ENCODE peak calls at places on chromosomes 16 and 17, in six cellular contexts. I is cardiac fibroblast, D is MM.1S, P is fibroblast of the aortic adventitia, X is dorsolateral prefrontal cortex, K is heart right ventricle. H is an unnamed sample.

GRCh38 chr17:75250009-75250471 is 11.4 kb downstream of the GGA3 start:
- DNase-seq in X (no peak), D (peak; percentile 82), I (peak; percentile 69), P (peak; percentile 85), K (no peak), H (peak; percentile 78)

GRCh38 chr16:65975049-65975708 is 391.3 kb upstream of the CDH5 start:
- DNase-seq in I (peak; percentile 55), K (no peak), D (no peak), X (no peak), P (peak; percentile 73), H (no peak)

GRCh38 chr16:89246903-89247733 is 29.6 kb downstream of the ZNF778 start:
- DNase-seq in I (peak; percentile 89), K (peak; percentile 94), P (peak; percentile 83), D (no peak), X (peak; percentile 84), H (peak; percentile 81)

GRCh38 chr16:50571786-50572185 is 23.6 kb downstream of the NKD1 start:
- DNase-seq in P (no peak), D (no peak), I (no peak), X (no peak), K (no peak), H (no peak)

GRCh38 chr16:68800257-68800875 is 43.0 kb upstream of the TANGO6 start:
- DNase-seq in P (peak; percentile 96), K (no peak), X (peak; percentile 44), D (peak; percentile 51), I (peak; percentile 95), H (peak; percentile 53)

GRCh38 chr16:48409839-48410610 is 24.8 kb upstream of the SIAH1 start:
- DNase-seq in X (no peak), K (no peak), D (no peak), P (peak; percentile 96), I (peak; percentile 96), H (no peak)

GRCh38 chr17:30920282-30920681 is 1.5 kb upstream of the ADAP2 start:
- DNase-seq in D (no peak), P (no peak), K (peak; percentile 29), I (peak; percentile 18), X (no peak), H (no peak)

GRCh38 chr17:43393944-43394482 is 4.8 kb upstream of the ARL4D start:
- DNase-seq in K (peak; percentile 76), X (peak; percentile 80), P (peak; percentile 94), D (peak; percentile 76), I (peak; percentile 91), H (no peak)

GRCh38 chr16:24853169-24853824 is 7.5 kb downstream of the SLC5A11 start:
- DNase-seq in P (peak; percentile 22), X (no peak), K (no peak), D (no peak), I (no peak), H (no peak)

GRCh38 chr17:55567240-55568216 is 56.3 kb upstream of the SMIM36 start:
- DNase-seq in K (peak; percentile 63), D (no peak), X (no peak), I (peak; percentile 73), P (peak; percentile 82), H (no peak)

GRCh38 chr17:19718041-19718612 is 1.7 kb upstream of the SLC47A2 start:
- DNase-seq in P (no peak), X (no peak), K (no peak), I (no peak), D (no peak), H (no peak)

GRCh38 chr17:49146620-49147306 is 14.2 kb downstream of the B4GALNT2 start:
- DNase-seq in K (no peak), I (peak; percentile 86), X (no peak), P (peak; percentile 93), D (no peak), H (no peak)

GRCh38 chr16:10362077-10362863 is 23.6 kb upstream of the ATF7IP2 start:
- DNase-seq in P (no peak), K (no peak), I (no peak), D (no peak), X (no peak), H (peak; percentile 33)

GRCh38 chr16:78129349-78129748 is 29.9 kb downstream of the WWOX start:
- DNase-seq in I (no peak), D (no peak), P (no peak), K (no peak), X (no peak), H (no peak)

GRCh38 chr17:6919158-6919557 is 76.7 kb upstream of the ALOX12 start:
- DNase-seq in D (no peak), X (no peak), P (peak; percentile 5), K (no peak), I (no peak), H (no peak)

GRCh38 chr16:11639925-11640899 is 28.0 kb upstream of the SNN start:
- DNase-seq in X (no peak), D (no peak), I (peak; percentile 99), P (peak; percentile 100), K (peak; percentile 79), H (no peak)

GRCh38 chr16:14378684-14379467 is 251.2 kb downstream of the PARN start:
- DNase-seq in P (no peak), K (no peak), I (no peak), D (no peak), X (no peak), H (no peak)

GRCh38 chr16:56334761-56335160 is 90.6 kb downstream of the AMFR start:
- DNase-seq in K (no peak), I (no peak), P (no peak), X (no peak), D (no peak), H (no peak)

GRCh38 chr16:56331399-56331798 is 93.9 kb downstream of the AMFR start:
- DNase-seq in K (no peak), I (no peak), X (no peak), P (no peak), D (no peak), H (no peak)

GRCh38 chr16:56330476-56330875 is 94.9 kb downstream of the AMFR start:
- DNase-seq in P (no peak), D (no peak), X (no peak), I (no peak), K (no peak), H (no peak)

GRCh38 chr16:56331915-56332314 is 93.4 kb downstream of the AMFR start:
- DNase-seq in K (no peak), X (no peak), I (no peak), P (no peak), D (no peak), H (no peak)

GRCh38 chr16:56332464-56333079 is 92.8 kb downstream of the AMFR start:
- DNase-seq in D (peak; percentile 39), I (peak; percentile 68), K (peak; percentile 63), X (peak; percentile 70), P (peak; percentile 64), H (no peak)
- H3K4me3 ChIP-seq in D (no peak overlapping the region), I (no peak overlapping the region), K (no peak overlapping the region), X (no peak overlapping the region), P (no peak overlapping the region), H (no peak overlapping the region)

GRCh38 chr17:35087731-35088646 is 24.5 kb upstream of the RFFL start:
- DNase-seq in X (peak; percentile 53), K (peak; percentile 60), P (peak; percentile 49), I (peak; percentile 55), D (peak; percentile 41), H (no peak)
- TF ChIP-seq CTCF in X (peak; percentile 21), K (no peak), P (peak; percentile 13), I (no peak), D (no peak), H (no peak)

GRCh38 chr17:82444284-82444893 is 6.2 kb downstream of the CYBC1 start:
- DNase-seq in P (no peak), I (no peak), X (no peak), D (no peak), K (no peak), H (no peak)

GRCh38 chr17:82446649-82447048 is 3.9 kb downstream of the CYBC1 start:
- DNase-seq in D (no peak), X (no peak), P (no peak), I (no peak), K (no peak), H (no peak)

GRCh38 chr17:82446124-82446523 is 4.4 kb downstream of the CYBC1 start:
- DNase-seq in P (no peak), K (no peak), D (no peak), I (no peak), X (no peak), H (no peak)

GRCh38 chr17:82444941-82445521 is 5.5 kb downstream of the CYBC1 start:
- DNase-seq in X (no peak), D (no peak), P (no peak), K (peak; percentile 24), I (peak; percentile 61), H (no peak)

DNA sequence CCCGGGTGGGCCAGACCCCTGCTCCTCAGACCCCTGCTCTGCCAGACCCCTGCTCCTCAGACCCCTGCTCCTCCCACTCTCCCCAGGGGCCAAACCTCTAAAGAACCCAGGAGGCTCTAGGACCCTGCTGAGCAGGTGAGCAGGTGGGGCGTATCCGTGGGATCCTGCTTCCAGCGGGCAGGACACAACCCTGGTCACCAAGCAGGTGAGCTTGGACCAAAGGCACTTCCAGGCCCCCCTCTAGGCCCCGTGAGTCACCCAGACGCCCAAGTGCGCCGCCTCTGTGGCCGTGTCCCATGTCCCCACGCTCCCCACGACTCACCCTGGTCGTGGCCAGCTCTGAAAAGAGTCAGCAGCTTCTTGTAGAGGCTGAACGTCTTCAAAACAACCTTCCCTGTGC is 5.0 kb downstream of the CYBC1 start:
- DNase-seq in X (no peak), I (no peak), D (no peak), P (no peak), K (no peak), H (no peak)
- H3K4me3 ChIP-seq in X (no peak overlapping the region), I (no peak overlapping the region), D (no peak overlapping the region), P (no peak overlapping the region), K (no peak overlapping the region), H (no peak overlapping the region)

DNA sequence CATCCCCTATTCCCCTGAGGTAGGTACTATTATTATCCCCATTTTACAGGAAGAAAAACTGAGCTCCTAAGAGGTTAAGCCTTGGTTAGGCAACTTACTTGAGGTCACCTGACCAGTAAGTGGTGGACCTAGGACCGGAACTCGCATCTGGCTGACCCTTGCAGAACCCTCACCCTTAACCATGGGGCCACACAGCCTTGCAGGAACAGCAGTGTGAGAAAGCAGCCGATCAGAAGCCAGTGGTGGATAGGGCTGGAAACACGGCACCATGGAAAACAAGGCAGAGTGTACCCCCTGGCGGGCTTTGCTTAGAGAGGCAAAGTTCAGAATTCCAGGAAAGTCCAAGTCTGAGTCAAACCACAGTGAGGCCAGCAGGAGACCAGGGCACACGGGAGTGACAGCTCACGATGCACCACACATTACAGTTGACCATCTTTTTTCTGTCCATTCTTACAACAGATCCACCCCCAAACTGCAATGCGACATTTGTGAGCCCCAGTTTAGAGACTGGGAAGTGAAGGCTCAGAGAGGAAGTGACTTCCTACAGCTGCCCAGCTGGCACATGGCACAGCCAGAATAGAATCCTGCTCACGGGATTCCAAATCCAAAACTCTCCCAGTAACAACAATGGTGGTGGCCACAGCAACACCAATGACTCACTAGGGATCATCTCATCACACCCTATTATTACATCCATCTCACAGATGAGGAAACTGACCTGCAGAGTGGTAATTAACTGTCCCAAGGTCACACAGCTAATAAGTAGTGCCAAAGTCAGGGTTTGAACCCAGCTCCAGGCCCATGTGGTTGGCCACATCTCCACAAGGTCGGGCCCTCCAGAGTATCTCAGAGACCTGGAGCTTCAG is 20.3 kb downstream of the KIFC3 start:
- DNase-seq in K (no peak), X (no peak), I (no peak), P (peak; percentile 47), D (no peak), H (no peak)
- TF ChIP-seq CTCF in K (no peak), X (no peak), I (no peak), P (no peak), D (no peak), H (no peak)

GRCh38 chr17:80214878-80215210 is 5.3 kb downstream of the SGSH start:
- DNase-seq in X (no peak), P (no peak), I (no peak), K (no peak), D (no peak), H (no peak)
- H3K4me3 ChIP-seq in X (no peak overlapping the region), P (no peak overlapping the region), I (no peak overlapping the region), K (no peak overlapping the region), D (no peak overlapping the region), H (no peak overlapping the region)